ENCODE peak calls at places on chromosomes 2 and 18, in nine cellular contexts. D is left cardiac atrium; N is activated CD8-positive, alpha-beta memory T cell treated with anti-CD3 and anti-CD28 coated beads, Interleukin-2, amount 50 U/mL, for 4 hours; O is NCI-H774; Z is testis; E is NCI-H748 treated with DMSO at 0.1 percent for 48 hours; I is activated T-helper 1 cell treated with anti-CD3 and anti-CD28 coated beads, Interleukin-2, amount 50 U/mL, for 16 hours; F is neural crest cell; J is stimulated activated CD4-positive, alpha-beta T cell treated with anti-CD3 and anti-CD28 coated beads, TNF-alpha, amount 100 ng/mL, for 48 hours. A is an unnamed sample.

GRCh38 chr2:171185941-171186340 is 25.2 kb upstream of the TLK1 start:
- DNase-seq in N (no peak), Z (no peak), I (no peak), D (no peak), E (no peak), O (no peak), J (no peak), F (no peak), A (no peak)

GRCh38 chr18:11324956-11325873 is 175.8 kb upstream of the PIEZO2 start:
- DNase-seq in Z (no peak), O (no peak), N (no peak), F (no peak), J (no peak), D (no peak), E (no peak), I (no peak), A (no peak)

GRCh38 chr18:62631173-62631572 is 84.2 kb upstream of the PHLPP1 start:
- DNase-seq in N (no peak), Z (no peak), J (no peak), I (no peak), E (no peak), O (no peak), D (no peak), F (no peak), A (no peak)

GRCh38 chr2:201909348-201909747 is 103.0 kb downstream of the CDK15 start:
- DNase-seq in J (no peak), F (no peak), D (no peak), O (no peak), Z (no peak), I (no peak), N (no peak), E (no peak), A (no peak)

GRCh38 chr18:79818036-79818435 is 20.3 kb downstream of the KCNG2 start:
- DNase-seq in D (no peak), Z (no peak), F (no peak), E (no peak), N (no peak), J (no peak), O (no peak), I (no peak), A (peak)

GRCh38 chr2:155525194-155525593 is 807.3 kb downstream of the NR4A2 start:
- DNase-seq in O (no peak), F (no peak), N (no peak), J (no peak), Z (no peak), E (no peak), I (no peak), D (no peak), A (no peak)

GRCh38 chr2:231640646-231641111 is 48.0 kb downstream of the TEX44 start:
- DNase-seq in J (no peak), I (no peak), E (no peak), D (peak), O (peak), N (no peak), Z (no peak), F (no peak), A (peak)

GRCh38 chr18:35045121-35045520 is 3.9 kb downstream of the MAPRE2 start:
- DNase-seq in O (no peak), Z (no peak), F (no peak), D (no peak), I (no peak), E (no peak), J (no peak), N (no peak), A (no peak)

GRCh38 chr18:8785261-8785660 is 79.9 kb downstream of the MTCL1 start:
- DNase-seq in N (no peak), I (no peak), Z (peak), J (no peak), O (no peak), F (no peak), D (no peak), E (no peak), A (no peak)

GRCh38 chr18:435940-436339 is 64.6 kb downstream of the COLEC12 start:
- DNase-seq in J (no peak), D (no peak), Z (no peak), O (no peak), N (no peak), F (no peak), E (no peak), I (no peak), A (no peak)

GRCh38 chr2:83017366-83018090 is 1441.6 kb downstream of the SUCLG1 start:
- DNase-seq in D (no peak), J (no peak), E (no peak), F (no peak), I (no peak), N (no peak), O (no peak), Z (no peak), A (no peak)

GRCh38 chr2:226701052-226701451 is 98.6 kb downstream of the IRS1 start:
- DNase-seq in Z (no peak), F (no peak), O (peak), E (no peak), D (no peak), I (no peak), J (no peak), N (no peak), A (no peak)

GRCh38 chr2:178237488-178238143 is 43.3 kb downstream of the OSBPL6 start:
- DNase-seq in J (no peak), O (no peak), I (no peak), F (no peak), E (no peak), D (no peak), N (no peak), Z (no peak), A (no peak)

GRCh38 chr2:201580486-201580885 is 62.8 kb downstream of the TMEM237 start:
- DNase-seq in O (no peak), Z (no peak), F (no peak), I (no peak), E (no peak), D (no peak), N (no peak), J (no peak), A (no peak)

GRCh38 chr2:20649586-20650375 is 1.1 kb downstream of the HS1BP3 start:
- DNase-seq in I (no peak), Z (no peak), N (no peak), O (no peak), E (no peak), F (no peak), J (no peak), D (no peak), A (peak)

GRCh38 chr18:63578357-63578958 is 8.7 kb upstream of the SERPINB13 start:
- DNase-seq in O (no peak), F (peak), I (no peak), Z (peak), N (no peak), E (peak), J (no peak), D (no peak), A (no peak)

GRCh38 chr2:163751696-163752095 is 15.9 kb upstream of the FIGN start:
- DNase-seq in Z (no peak), N (no peak), D (no peak), I (no peak), J (no peak), F (no peak), O (no peak), E (no peak), A (no peak)

GRCh38 chr2:28802975-28803429 is 7.6 kb upstream of the SPDYA start:
- DNase-seq in N (no peak), Z (no peak), J (no peak), E (no peak), F (no peak), I (no peak), D (no peak), O (no peak), A (no peak)

A was measured in right cardiac atrium.